ENCODE peak calls at places on chromosomes 5 and 9, in ten cellular contexts. F is aorta; A is sciatic nerve; Q is NCI-H2029; C is non-pigmented ciliary epithelial cell; X is activated T-helper 1 cell treated with Interleukin-2 at 50 U/mL for 16 hours; L is stimulated activated CD4-positive, alpha-beta T cell treated with anti-CD3 and anti-CD28 coated beads, Interleukin-15, amount 100 ng/mL, for 48 hours; S is bronchial epithelial cell; I is CD8-positive, alpha-beta T cell; Z is H7. K is an unnamed sample.

GRCh38 chr5:89255845-89256463 is 373.0 kb upstream of the MEF2C start:
- DNase-seq in Q (no peak), L (no peak), S (peak), X (no peak), C (peak), F (no peak), I (no peak), Z (no peak), A (no peak), K (no peak)

GRCh38 chr9:18906656-18907395 is 126.2 kb downstream of the SAXO1 start:
- DNase-seq in C (no peak), S (no peak), Z (no peak), I (no peak), A (no peak), F (peak), Q (no peak), L (no peak), X (no peak), K (no peak)

GRCh38 chr5:39482098-39482497 is 57.3 kb upstream of the DAB2 start:
- DNase-seq in A (no peak), Z (no peak), S (no peak), C (no peak), F (no peak), Q (no peak), I (no peak), X (no peak), L (no peak), K (no peak)

GRCh38 chr9:137247916-137248175 is 3.2 kb upstream of the STPG3 start:
- DNase-seq in L (no peak), I (no peak), S (no peak), A (no peak), F (no peak), Q (no peak), C (no peak), Z (no peak), X (no peak), K (no peak)

GRCh38 chr9:128818839-128819715 is 777 bp downstream of the ENDOG start:
- DNase-seq in L (peak), Q (peak), C (no peak), Z (peak), I (peak), S (no peak), A (peak), X (peak), F (no peak), K (peak)

GRCh38 chr9:114754574-114754973 is 51.3 kb downstream of the TNFSF15 start:
- DNase-seq in Z (no peak), F (no peak), C (no peak), A (no peak), I (no peak), S (no peak), Q (no peak), X (no peak), L (no peak), K (no peak)

GRCh38 chr5:107670927-107671741 is at the start of gene EFNA5:
- DNase-seq in A (peak), F (peak), Q (peak), L (no peak), Z (peak), C (no peak), S (peak), X (no peak), I (peak), K (no peak)

GRCh38 chr5:38641003-38641402 is 84.6 kb upstream of the LIFR start:
- DNase-seq in F (no peak), L (no peak), S (no peak), I (no peak), C (no peak), Z (no peak), X (no peak), A (no peak), Q (no peak), K (no peak)

K was measured in effector memory CD4-positive, alpha-beta T cell.